ENCODE peak calls at places on chromosomes 4 and X, in five cellular contexts. B, S, W, A and I are unnamed samples.

GRCh38 chr4:69493515-69493914 is 2.2 kb downstream of the UGT2B4 start:
- DNase-seq in B (no peak), S (no peak), W (no peak), A (no peak), I (no peak)

GRCh38 chr4:177987896-177988295 is 545.7 kb upstream of the AGA start:
- DNase-seq in B (no peak), S (no peak), W (no peak), A (no peak), I (no peak)

GRCh38 chrX:15242899-15243555 is 26.9 kb downstream of the ASB9 start:
- DNase-seq in B (no peak), S (peak), W (peak), A (no peak), I (peak)

GRCh38 chr4:185774815-185775684 is 36.9 kb downstream of the SORBS2 start:
- DNase-seq in B (no peak), S (peak), W (peak), A (peak), I (no peak)

GRCh38 chrX:110675866-110676265 is 119.8 kb downstream of the CHRDL1 start:
- DNase-seq in B (no peak), S (no peak), W (no peak), A (no peak), I (no peak)

GRCh38 chr4:151721466-151721865 is 39.3 kb downstream of the GATB start:
- DNase-seq in B (no peak), S (no peak), W (no peak), A (no peak), I (no peak)

GRCh38 chr4:151730003-151730559 is 30.7 kb downstream of the GATB start:
- DNase-seq in B (no peak), S (peak), W (peak), A (no peak), I (no peak)

GRCh38 chr4:102761478-102761790 is 666 bp upstream of the MANBA start:
- DNase-seq in B (no peak), S (peak), W (no peak), A (no peak), I (no peak)

GRCh38 chrX:150581093-150581775 is 12.8 kb downstream of the MTM1 start:
- DNase-seq in B (no peak), S (peak), W (peak), A (no peak), I (no peak)

GRCh38 chr4:7302781-7303180 is 110.4 kb downstream of the SORCS2 start:
- DNase-seq in B (no peak), S (no peak), W (no peak), A (no peak), I (no peak)

GRCh38 chr4:54152846-54153600 is 53.1 kb downstream of the GSX2 start:
- DNase-seq in B (no peak), S (peak), W (peak), A (no peak), I (no peak)

GRCh38 chrX:119618439-119618838 is 12.2 kb upstream of the NKRF start:
- DNase-seq in B (peak), S (no peak), W (no peak), A (peak), I (peak)

GRCh38 chr4:86775061-86775460 is 74.1 kb downstream of the SLC10A6 start:
- DNase-seq in B (no peak), S (no peak), W (no peak), A (no peak), I (no peak)

GRCh38 chr4:78185117-78185516 is 128.0 kb downstream of the FRAS1 start:
- DNase-seq in B (no peak), S (no peak), W (no peak), A (no peak), I (no peak)

GRCh38 chrX:56499372-56499771 is 64.1 kb upstream of the UBQLN2 start:
- DNase-seq in B (no peak), S (no peak), W (peak), A (no peak), I (no peak)